ENCODE peak calls at places on chromosomes 11 and 22, in eight cellular contexts. One of them, this sample, is unnamed.

GRCh38 chr11:15493921-15494630 is 379.4 kb downstream of the INSC start:
- DNase-seq in GM12865: no peak
- DNase-seq in astrocyte of the cerebellum: no peak
- DNase-seq in OCI-LY7: no peak
- DNase-seq in HL-60: peak; percentile 45
- DNase-seq in sigmoid colon: no peak
- DNase-seq in neuronal stem cell: no peak
- DNase-seq in Peyer's patch: no peak
- DNase-seq in this sample: no peak

GRCh38 chr22:27489265-27489675 is 312.3 kb downstream of the MN1 start:
- DNase-seq in HL-60: no peak
- DNase-seq in Peyer's patch: no peak
- DNase-seq in neuronal stem cell: no peak
- DNase-seq in GM12865: no peak
- DNase-seq in sigmoid colon: no peak
- DNase-seq in OCI-LY7: no peak
- DNase-seq in astrocyte of the cerebellum: no peak
- DNase-seq in this sample: no peak

GRCh38 chr11:69339041-69339733 is 45.2 kb downstream of the MYEOV start:
- DNase-seq in HL-60: no peak
- DNase-seq in Peyer's patch: peak; percentile 6
- DNase-seq in GM12865: no peak
- DNase-seq in OCI-LY7: no peak
- DNase-seq in neuronal stem cell: no peak
- DNase-seq in astrocyte of the cerebellum: no peak
- DNase-seq in sigmoid colon: no peak
- DNase-seq in this sample: no peak

GRCh38 chr11:111585371-111585770 is 16.9 kb upstream of the SIK2 start:
- DNase-seq in GM12865: peak; percentile 47
- DNase-seq in astrocyte of the cerebellum: no peak
- DNase-seq in sigmoid colon: no peak
- DNase-seq in HL-60: no peak
- DNase-seq in OCI-LY7: no peak
- DNase-seq in neuronal stem cell: no peak
- DNase-seq in Peyer's patch: no peak
- DNase-seq in this sample: peak; percentile 44

GRCh38 chr22:49620666-49621065 is 207.0 kb downstream of the BRD1 start:
- DNase-seq in astrocyte of the cerebellum: no peak
- DNase-seq in OCI-LY7: no peak
- DNase-seq in Peyer's patch: no peak
- DNase-seq in HL-60: no peak
- DNase-seq in neuronal stem cell: no peak
- DNase-seq in GM12865: no peak
- DNase-seq in sigmoid colon: peak; percentile 41
- DNase-seq in this sample: no peak

GRCh38 chr11:65503923-65504670 is 5.3 kb downstream of the MALAT1 start:
- DNase-seq in astrocyte of the cerebellum: no peak
- DNase-seq in sigmoid colon: peak; percentile 56
- DNase-seq in OCI-LY7: no peak
- DNase-seq in Peyer's patch: no peak
- DNase-seq in GM12865: no peak
- DNase-seq in neuronal stem cell: no peak
- DNase-seq in HL-60: no peak
- DNase-seq in this sample: no peak

GRCh38 chr11:75313457-75314272 is 37.8 kb downstream of the ARRB1 start:
- DNase-seq in astrocyte of the cerebellum: no peak
- DNase-seq in Peyer's patch: no peak
- DNase-seq in GM12865: no peak
- DNase-seq in HL-60: no peak
- DNase-seq in neuronal stem cell: no peak
- DNase-seq in sigmoid colon: peak; percentile 82
- DNase-seq in OCI-LY7: no peak
- DNase-seq in this sample: no peak

GRCh38 chr11:112211556-112211955 is 14.7 kb upstream of the PTS start:
- DNase-seq in astrocyte of the cerebellum: no peak
- DNase-seq in sigmoid colon: no peak
- DNase-seq in Peyer's patch: no peak
- DNase-seq in neuronal stem cell: no peak
- DNase-seq in OCI-LY7: no peak
- DNase-seq in GM12865: peak; percentile 20
- DNase-seq in HL-60: no peak
- DNase-seq in this sample: peak; percentile 58

GRCh38 chr11:14107071-14107470 is 144.5 kb downstream of the SPON1 start:
- DNase-seq in OCI-LY7: no peak
- DNase-seq in neuronal stem cell: no peak
- DNase-seq in Peyer's patch: no peak
- DNase-seq in GM12865: no peak
- DNase-seq in astrocyte of the cerebellum: no peak
- DNase-seq in HL-60: no peak
- DNase-seq in sigmoid colon: no peak
- DNase-seq in this sample: no peak

GRCh38 chr11:16607675-16608644 is 130.5 kb upstream of the C11orf58 start:
- DNase-seq in HL-60: no peak
- DNase-seq in neuronal stem cell: peak; percentile 88
- DNase-seq in sigmoid colon: peak; percentile 77
- DNase-seq in OCI-LY7: no peak
- DNase-seq in Peyer's patch: no peak
- DNase-seq in GM12865: no peak
- DNase-seq in astrocyte of the cerebellum: peak; percentile 42
- DNase-seq in this sample: no peak

GRCh38 chr11:72768581-72768980 is 16.4 kb upstream of the ARAP1 start:
- DNase-seq in GM12865: no peak
- DNase-seq in sigmoid colon: no peak
- DNase-seq in HL-60: no peak
- DNase-seq in OCI-LY7: no peak
- DNase-seq in astrocyte of the cerebellum: no peak
- DNase-seq in neuronal stem cell: no peak
- DNase-seq in Peyer's patch: no peak
- DNase-seq in this sample: no peak

GRCh38 chr22:35305525-35306070 is 5.9 kb downstream of the TOM1 start:
- DNase-seq in HL-60: no peak
- DNase-seq in astrocyte of the cerebellum: no peak
- DNase-seq in sigmoid colon: no peak
- DNase-seq in neuronal stem cell: no peak
- DNase-seq in OCI-LY7: no peak
- DNase-seq in Peyer's patch: no peak
- DNase-seq in GM12865: no peak
- DNase-seq in this sample: no peak

GRCh38 chr22:25091449-25091848 is 108.2 kb upstream of the CRYBB3 start:
- DNase-seq in neuronal stem cell: no peak
- DNase-seq in GM12865: no peak
- DNase-seq in HL-60: no peak
- DNase-seq in Peyer's patch: no peak
- DNase-seq in astrocyte of the cerebellum: no peak
- DNase-seq in sigmoid colon: no peak
- DNase-seq in OCI-LY7: no peak
- DNase-seq in this sample: no peak

DNA sequence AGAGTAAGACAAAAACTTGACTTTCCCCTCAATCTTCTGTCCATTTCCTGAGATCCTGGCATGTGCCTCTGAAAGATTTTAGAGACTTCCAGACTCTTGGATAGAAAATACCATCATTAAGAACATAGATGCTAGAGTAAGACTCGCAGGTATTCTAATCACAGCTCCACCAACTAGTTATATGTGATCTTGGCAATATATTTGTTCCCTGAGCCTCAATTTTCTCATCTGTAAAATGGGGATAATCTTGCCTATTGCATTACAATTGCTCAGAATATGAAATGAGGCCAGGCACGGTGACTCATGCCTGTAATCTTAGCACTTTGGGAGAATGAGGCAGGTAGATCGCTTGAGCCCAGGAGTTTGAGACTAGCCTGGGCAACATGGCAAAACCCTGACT is 10.7 kb downstream of the RHOG start:
- DNase-seq in neuronal stem cell: no peak
- DNase-seq in GM12865: no peak
- DNase-seq in Peyer's patch: no peak
- DNase-seq in astrocyte of the cerebellum: no peak
- DNase-seq in sigmoid colon: no peak
- DNase-seq in OCI-LY7: no peak
- DNase-seq in HL-60: no peak
- DNase-seq in this sample: no peak
- H3K4me3 ChIP-seq in neuronal stem cell: no peak overlapping the region
- H3K4me3 ChIP-seq in GM12865: no peak overlapping the region
- H3K4me3 ChIP-seq in Peyer's patch: no peak overlapping the region
- H3K4me3 ChIP-seq in astrocyte of the cerebellum: no peak overlapping the region
- H3K4me3 ChIP-seq in sigmoid colon: no peak overlapping the region
- H3K4me3 ChIP-seq in OCI-LY7: no peak overlapping the region
- H3K4me3 ChIP-seq in HL-60: no peak overlapping the region
- H3K4me3 ChIP-seq in this sample: no peak overlapping the region

DNA sequence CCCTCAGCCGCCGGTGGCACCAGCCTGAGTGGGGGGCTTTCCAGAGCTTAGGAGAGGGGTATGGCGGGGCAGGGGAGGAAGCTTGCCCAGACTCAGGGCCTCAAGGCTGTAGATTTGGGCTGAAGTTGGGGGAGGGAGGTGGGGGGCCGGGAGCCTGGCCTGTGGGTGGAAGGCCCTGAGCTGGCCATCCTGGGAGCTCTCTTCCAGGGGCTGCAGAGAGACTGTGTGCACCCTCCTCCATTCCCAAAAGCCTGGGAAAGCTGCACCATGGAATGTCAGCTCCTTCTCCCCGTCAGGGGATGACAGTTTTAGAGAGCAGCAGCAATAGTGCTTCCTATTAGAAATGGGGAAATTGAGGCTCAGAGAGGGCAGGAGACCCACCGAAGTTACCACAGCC is 1.0 kb downstream of the SYT12 start:
- DNase-seq in GM12865: no peak
- DNase-seq in HL-60: no peak
- DNase-seq in OCI-LY7: no peak
- DNase-seq in Peyer's patch: no peak
- DNase-seq in sigmoid colon: no peak
- DNase-seq in neuronal stem cell: no peak
- DNase-seq in astrocyte of the cerebellum: no peak
- DNase-seq in this sample: no peak
- H3K4me3 ChIP-seq in GM12865: no peak overlapping the region
- H3K4me3 ChIP-seq in HL-60: no peak overlapping the region
- H3K4me3 ChIP-seq in OCI-LY7: no peak overlapping the region
- H3K4me3 ChIP-seq in Peyer's patch: no peak overlapping the region
- H3K4me3 ChIP-seq in sigmoid colon: peak overlapping the region; percentile 44
- H3K4me3 ChIP-seq in neuronal stem cell: no peak overlapping the region
- H3K4me3 ChIP-seq in astrocyte of the cerebellum: no peak overlapping the region
- H3K4me3 ChIP-seq in this sample: no peak overlapping the region

DNA sequence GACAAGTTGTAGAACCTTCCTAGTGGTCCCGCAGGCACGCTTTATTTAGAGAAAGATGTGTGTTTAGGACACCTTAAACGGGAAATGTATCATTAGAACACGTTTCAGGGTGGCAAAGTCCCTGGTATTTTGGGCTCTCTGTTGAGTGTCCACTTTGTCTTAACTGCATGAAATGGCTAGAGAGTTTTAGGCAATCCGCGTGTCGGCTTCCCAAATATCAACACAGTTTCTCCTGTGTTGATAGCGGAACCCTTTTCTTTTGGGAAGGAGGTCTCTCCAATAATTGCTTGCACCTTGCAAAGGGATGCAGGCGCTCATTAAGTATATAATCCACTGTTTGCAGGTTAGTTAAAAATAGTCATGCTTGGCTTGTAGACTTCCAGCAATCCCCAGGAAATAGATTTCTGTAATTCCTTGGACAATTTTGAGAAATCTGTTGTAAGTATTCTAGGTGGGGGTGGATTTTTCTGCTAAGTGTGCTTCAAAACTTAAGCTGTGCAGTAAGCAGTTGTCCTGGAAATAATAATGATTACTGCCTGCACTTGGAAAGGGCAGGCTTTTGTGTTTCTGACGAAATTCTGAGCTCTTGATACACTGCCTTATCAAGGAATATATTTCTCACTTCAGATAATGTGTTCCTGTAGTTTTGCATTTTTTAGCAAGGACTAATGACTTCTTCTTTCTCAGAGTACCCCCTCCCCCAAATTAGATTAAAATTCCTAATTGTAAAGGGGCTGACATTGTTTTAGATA is 120.1 kb downstream of the HIPK3 start:
- DNase-seq in neuronal stem cell: peak; percentile 11
- DNase-seq in HL-60: no peak
- DNase-seq in OCI-LY7: no peak
- DNase-seq in GM12865: no peak
- DNase-seq in sigmoid colon: no peak
- DNase-seq in Peyer's patch: no peak
- DNase-seq in astrocyte of the cerebellum: no peak
- DNase-seq in this sample: no peak
- H3K4me3 ChIP-seq in neuronal stem cell: peak overlapping the region; percentile 62
- H3K4me3 ChIP-seq in HL-60: no peak overlapping the region
- H3K4me3 ChIP-seq in OCI-LY7: peak overlapping the region; percentile 75
- H3K4me3 ChIP-seq in GM12865: peak overlapping the region; percentile 33
- H3K4me3 ChIP-seq in sigmoid colon: peak overlapping the region; percentile 50
- H3K4me3 ChIP-seq in Peyer's patch: no peak overlapping the region
- H3K4me3 ChIP-seq in astrocyte of the cerebellum: peak overlapping the region; percentile 62
- H3K4me3 ChIP-seq in this sample: no peak overlapping the region

GRCh38 chr11:128478305-128478704 is 109.1 kb downstream of the ETS1 start:
- DNase-seq in sigmoid colon: no peak
- DNase-seq in astrocyte of the cerebellum: no peak
- DNase-seq in HL-60: no peak
- DNase-seq in neuronal stem cell: no peak
- DNase-seq in Peyer's patch: no peak
- DNase-seq in GM12865: no peak
- DNase-seq in OCI-LY7: no peak
- DNase-seq in this sample: peak; percentile 78
- H3K4me3 ChIP-seq in sigmoid colon: no peak overlapping the region
- H3K4me3 ChIP-seq in astrocyte of the cerebellum: no peak overlapping the region
- H3K4me3 ChIP-seq in HL-60: no peak overlapping the region
- H3K4me3 ChIP-seq in neuronal stem cell: no peak overlapping the region
- H3K4me3 ChIP-seq in Peyer's patch: no peak overlapping the region
- H3K4me3 ChIP-seq in GM12865: no peak overlapping the region
- H3K4me3 ChIP-seq in OCI-LY7: peak overlapping the region; percentile 49
- H3K4me3 ChIP-seq in this sample: no peak overlapping the region

This sample was measured in Jurkat, Clone E6-1.